ENCODE peak calls at places on chromosomes 6 and 20, in nine cellular contexts. B is hepatocyte, R is OCI-LY7, Y is HCT116, K is GM23338, W is GM23248, N is SK-N-SH, C is neural progenitor cell, D is PC-3. U is an unnamed sample.

GRCh38 chr6:17031961-17032360 is 69.9 kb upstream of the STMND1 start:
- DNase-seq in B (no peak), R (no peak), C (no peak), D (no peak), K (no peak), W (no peak), Y (no peak), N (no peak), U (no peak)

GRCh38 chr6:29584821-29585220 is at the start of gene OR2H2:
- DNase-seq in K (no peak), N (no peak), D (no peak), C (no peak), R (no peak), Y (no peak), B (no peak), W (no peak), U (no peak)

GRCh38 chr6:7727150-7727950 is 1.5 kb downstream of the BMP6 start:
- DNase-seq in B (peak; percentile 33), K (peak; percentile 55), Y (no peak), W (peak; percentile 53), D (peak; percentile 7), C (peak; percentile 73), N (peak; percentile 60), R (peak; percentile 11), U (peak; percentile 21)

GRCh38 chr6:111781055-111781708 is 92.1 kb downstream of the FYN start:
- DNase-seq in K (no peak), D (no peak), N (no peak), B (peak; percentile 48), C (no peak), W (peak; percentile 31), Y (no peak), R (no peak), U (no peak)

GRCh38 chr6:44268095-44268628 is 2.1 kb upstream of the TMEM151B start:
- DNase-seq in W (peak; percentile 45), R (peak; percentile 68), B (peak; percentile 75), D (peak; percentile 76), K (peak; percentile 95), C (peak; percentile 87), Y (no peak), N (peak; percentile 75), U (peak; percentile 57)

GRCh38 chr6:111592726-111593515 is 12.8 kb downstream of the TRAF3IP2 start:
- DNase-seq in K (peak; percentile 52), R (no peak), D (no peak), Y (no peak), C (peak; percentile 34), B (no peak), W (no peak), N (peak; percentile 24), U (no peak)

GRCh38 chr20:49214546-49214945 is 4.7 kb upstream of the DDX27 start:
- DNase-seq in K (no peak), Y (no peak), W (peak; percentile 39), R (no peak), N (no peak), C (no peak), B (no peak), D (no peak), U (no peak)

GRCh38 chr6:20661721-20662120 is 127.5 kb downstream of the CDKAL1 start:
- DNase-seq in Y (no peak), R (no peak), N (peak; percentile 15), C (no peak), B (no peak), K (peak; percentile 29), D (no peak), W (peak; percentile 3), U (no peak)

GRCh38 chr6:14129572-14129971 is 12.0 kb downstream of the CD83 start:
- DNase-seq in W (peak; percentile 68), B (peak; percentile 84), N (peak; percentile 76), C (peak; percentile 80), D (peak; percentile 65), K (peak; percentile 86), R (peak; percentile 83), Y (peak; percentile 34), U (peak; percentile 42)

GRCh38 chr6:64672131-64672530 is 1034.9 kb downstream of the EYS start:
- DNase-seq in B (no peak), C (no peak), W (no peak), D (no peak), N (no peak), R (no peak), K (no peak), Y (no peak), U (no peak)

GRCh38 chr20:51404297-51405060 is 138.0 kb downstream of the NFATC2 start:
- DNase-seq in Y (no peak), C (no peak), K (no peak), N (no peak), R (peak; percentile 88), B (no peak), D (no peak), W (no peak), U (peak; percentile 74)

GRCh38 chr20:47605673-47606413 is 104.2 kb downstream of the NCOA3 start:
- DNase-seq in Y (no peak), R (no peak), N (no peak), B (no peak), K (no peak), D (no peak), W (no peak), C (no peak), U (no peak)

GRCh38 chr20:4978050-4978918 is 23.0 kb downstream of the SLC23A2 start:
- DNase-seq in W (no peak), N (no peak), D (no peak), B (no peak), C (peak; percentile 16), R (no peak), Y (no peak), K (peak; percentile 26), U (no peak)
- TF ChIP-seq EZH2phosphoT487 in W (no peak), N (no peak), D (no peak), B (no peak), C (no peak), R (no peak), Y (no peak), K (no peak), U (no peak)

DNA sequence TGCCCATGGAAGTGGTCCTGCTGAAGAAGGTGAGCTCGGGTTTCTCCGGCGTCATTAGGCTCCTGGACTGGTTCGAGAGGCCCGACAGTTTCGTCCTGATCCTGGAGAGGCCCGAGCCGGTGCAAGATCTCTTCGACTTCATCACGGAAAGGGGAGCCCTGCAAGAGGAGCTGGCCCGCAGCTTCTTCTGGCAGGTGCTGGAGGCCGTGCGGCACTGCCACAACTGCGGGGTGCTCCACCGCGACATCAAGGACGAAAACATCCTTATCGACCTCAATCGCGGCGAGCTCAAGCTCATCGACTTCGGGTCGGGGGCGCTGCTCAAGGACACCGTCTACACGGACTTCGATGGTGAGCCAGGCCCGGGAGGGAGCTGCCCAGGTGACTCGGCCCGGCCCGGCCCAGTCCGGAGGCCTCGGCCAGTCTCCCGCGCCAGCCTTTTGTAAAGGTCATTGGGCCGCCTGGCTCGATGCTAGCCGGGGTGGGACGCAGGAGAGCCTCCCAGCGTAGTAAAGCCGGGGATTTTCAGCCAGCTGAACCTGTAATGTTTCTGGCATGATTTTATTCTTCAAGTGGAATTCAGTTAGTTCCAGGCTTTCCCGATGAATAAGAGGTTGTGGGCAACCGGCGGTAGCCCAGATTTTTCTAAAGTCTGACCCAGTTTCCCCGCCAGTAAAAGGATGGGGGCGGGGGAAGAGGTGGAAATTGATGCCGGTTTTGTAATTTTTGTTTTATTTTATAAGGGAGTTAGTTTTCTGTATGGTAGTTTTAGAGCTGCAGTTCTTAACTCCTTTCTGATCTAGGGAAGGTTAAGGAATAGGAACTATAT is 1.4 kb downstream of the PIM1 start:
- DNase-seq in D (peak; percentile 34), R (peak; percentile 54), C (peak; percentile 64), K (peak; percentile 36), B (peak; percentile 51), W (peak; percentile 77), Y (no peak), N (peak; percentile 46), U (peak; percentile 26)
- H2AFZ ChIP-seq in D (no peak overlapping the region), R (no peak overlapping the region), C (peak overlapping the region; percentile 0), K (no peak overlapping the region), B (no peak overlapping the region), W (no peak overlapping the region), Y (no peak overlapping the region), N (no peak overlapping the region), U (no peak overlapping the region)

GRCh38 chr6:3751730-3752537 is 421 bp upstream of the PXDC1 start:
- DNase-seq in B (peak; percentile 97), Y (peak; percentile 24), W (peak; percentile 98), N (peak; percentile 94), K (peak; percentile 88), R (no peak), D (peak; percentile 88), C (peak; percentile 91), U (peak; percentile 55)

GRCh38 chr6:3749991-3750323 is 1.6 kb downstream of the PXDC1 start:
- DNase-seq in Y (no peak), B (peak; percentile 81), C (no peak), D (peak; percentile 53), N (no peak), R (no peak), W (peak; percentile 91), K (no peak), U (no peak)

GRCh38 chr6:3751019-3751729 is at the start of gene PXDC1:
- DNase-seq in N (no peak), B (peak; percentile 66), C (peak; percentile 57), W (peak; percentile 67), D (peak; percentile 23), K (peak; percentile 61), Y (no peak), R (no peak), U (no peak)

GRCh38 chr6:3749390-3749978 is 2.0 kb downstream of the PXDC1 start:
- DNase-seq in D (peak; percentile 63), R (no peak), B (peak; percentile 85), C (no peak), W (no peak), K (peak; percentile 41), Y (no peak), N (no peak), U (no peak)

DNA sequence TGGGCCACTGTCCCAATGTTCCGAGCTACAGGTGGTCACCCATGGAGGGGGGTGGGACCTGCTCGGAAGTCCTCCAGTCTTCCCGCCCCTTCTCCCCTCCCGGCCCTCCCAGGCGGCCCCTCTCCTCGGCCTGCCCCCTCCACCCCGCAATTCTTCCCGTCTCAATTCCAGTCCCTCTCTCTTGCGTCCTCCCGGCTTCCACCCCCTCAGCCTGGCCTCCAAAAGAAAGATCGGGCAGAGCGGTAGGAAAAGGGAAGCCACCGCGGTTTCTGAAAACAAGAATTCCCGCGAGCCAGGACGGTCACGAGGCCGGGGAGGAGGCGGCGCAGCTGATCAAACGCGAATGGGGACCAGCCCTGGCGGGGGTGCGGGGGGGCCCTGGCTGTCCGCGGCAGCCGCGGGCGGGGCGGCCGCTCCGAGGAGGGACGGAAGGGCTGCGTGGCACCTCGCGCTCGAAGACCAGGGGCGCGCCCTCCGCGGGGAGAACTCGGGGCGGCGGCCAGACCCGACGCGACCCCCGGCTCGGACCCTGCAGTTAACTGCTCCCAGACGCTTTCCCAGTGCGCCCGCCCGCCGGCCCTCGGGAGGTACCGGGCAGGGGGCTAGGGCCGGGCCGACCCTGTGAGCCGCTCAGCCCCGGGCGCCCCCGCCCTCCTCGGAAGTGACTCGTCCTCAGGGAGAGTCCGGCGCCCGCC is 1.0 kb downstream of the PXDC1 start:
- DNase-seq in Y (no peak), B (peak; percentile 89), R (no peak), K (peak; percentile 69), D (peak; percentile 57), C (peak; percentile 62), W (peak; percentile 91), N (peak; percentile 64), U (no peak)
- H3K4me2 ChIP-seq in Y (peak overlapping the region; percentile 95), B (peak overlapping the region; percentile 92), R (no peak overlapping the region), K (peak overlapping the region; percentile 93), D (peak overlapping the region; percentile 97), C (peak overlapping the region; percentile 86), W (peak overlapping the region; percentile 91), N (peak overlapping the region; percentile 99), U (peak overlapping the region; percentile 96)

DNA sequence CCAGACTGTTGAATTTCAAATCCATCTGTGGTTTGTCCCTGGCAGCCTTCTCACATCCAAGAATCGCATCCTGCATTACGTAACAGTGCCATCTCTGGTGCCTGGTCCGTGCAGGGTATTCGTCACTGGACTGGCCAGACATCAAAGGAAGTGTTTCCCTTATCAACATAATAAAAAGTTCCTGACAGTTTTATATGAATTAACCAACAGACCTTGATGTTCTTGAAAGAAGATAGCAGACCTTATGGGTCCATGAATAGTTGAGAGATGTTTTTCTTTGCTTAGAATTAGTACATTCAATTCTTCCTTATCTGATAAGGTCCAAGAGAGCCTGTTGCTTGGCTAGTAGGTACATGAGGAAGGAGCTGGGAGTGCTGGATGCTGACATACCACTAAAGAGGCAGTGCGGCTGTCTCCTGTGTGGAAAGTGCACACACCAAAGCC is 77.6 kb downstream of the PHACTR2 start:
- DNase-seq in D (no peak), W (no peak), Y (no peak), K (no peak), B (peak; percentile 63), N (peak; percentile 33), C (no peak), R (no peak), U (no peak)
- TF ChIP-seq EZH2phosphoT487 in D (no peak), W (no peak), Y (no peak), K (no peak), B (no peak), N (no peak), C (no peak), R (no peak), U (no peak)